ENCODE peak calls at places on chromosomes 2 and 18, in eight cellular contexts. C is OCI-LY7, Y is body of pancreas, W is mammary epithelial cell, I is sigmoid colon, Q is upper lobe of right lung, F is cardiac muscle cell, J is heart left ventricle. V is an unnamed sample.

GRCh38 chr2:159506764-159507406 is 109.5 kb downstream of the BAZ2B start:
- DNase-seq in Q (no peak), W (peak; percentile 65), I (no peak), J (no peak), C (no peak), Y (no peak), F (no peak), V (no peak)

GRCh38 chr2:48120759-48121242 is 214.5 kb upstream of the FBXO11 start:
- DNase-seq in C (no peak), W (peak; percentile 72), Q (no peak), I (no peak), Y (no peak), J (no peak), F (no peak), V (no peak)

GRCh38 chr2:18957909-18958308 is 368.5 kb upstream of the NT5C1B start:
- DNase-seq in Q (no peak), C (no peak), J (no peak), W (no peak), I (no peak), F (no peak), Y (no peak), V (no peak)

GRCh38 chr2:172438064-172438421 is 10.7 kb downstream of the ITGA6 start:
- DNase-seq in I (no peak), W (peak; percentile 78), Y (no peak), J (no peak), C (no peak), F (no peak), Q (no peak), V (no peak)

GRCh38 chr2:127670957-127671290 is 4.4 kb downstream of the LIMS2 start:
- DNase-seq in Y (no peak), J (no peak), C (no peak), I (peak; percentile 66), Q (no peak), F (no peak), W (no peak), V (no peak)

GRCh38 chr2:8761529-8762164 is 75.8 kb downstream of the KIDINS220 start:
- DNase-seq in F (peak; percentile 65), I (no peak), Y (no peak), W (peak; percentile 7), C (peak; percentile 45), J (no peak), Q (no peak), V (peak; percentile 41)

GRCh38 chr2:25528173-25528572 is 145.2 kb downstream of the DTNB start:
- DNase-seq in J (no peak), W (peak; percentile 75), Y (no peak), Q (no peak), C (no peak), I (no peak), F (peak; percentile 62), V (peak; percentile 86)

GRCh38 chr18:9016819-9017169 is 85.7 kb upstream of the NDUFV2 start:
- DNase-seq in J (no peak), W (no peak), C (no peak), I (no peak), F (no peak), Y (no peak), Q (no peak), V (no peak)

GRCh38 chr2:848099-848498 is 102.5 kb upstream of the SNTG2 start:
- DNase-seq in C (no peak), Y (no peak), W (no peak), Q (no peak), I (no peak), J (no peak), F (no peak), V (no peak)

GRCh38 chr2:169069341-169069740 is at the start of gene DHRS9:
- DNase-seq in Y (no peak), W (peak; percentile 94), F (peak; percentile 80), C (no peak), I (no peak), Q (peak; percentile 63), J (no peak), V (peak; percentile 87)

GRCh38 chr2:179332903-179333302 is 68.3 kb upstream of the SESTD1 start:
- DNase-seq in Y (no peak), I (no peak), F (peak; percentile 56), Q (no peak), C (no peak), W (peak; percentile 55), J (no peak), V (peak; percentile 78)

GRCh38 chr2:96340493-96341414 is 5.2 kb downstream of the NCAPH start:
- DNase-seq in Q (no peak), F (no peak), Y (no peak), I (no peak), W (no peak), C (no peak), J (no peak), V (peak; percentile 76)

GRCh38 chr2:191350826-191351225 is 105.6 kb downstream of the MYO1B start:
- DNase-seq in W (peak; percentile 43), J (no peak), C (no peak), F (no peak), Y (no peak), Q (no peak), I (no peak), V (no peak)

GRCh38 chr18:79952457-79952995 is 1.1 kb upstream of the SLC66A2 start:
- DNase-seq in W (no peak), Q (no peak), C (no peak), F (no peak), J (no peak), Y (no peak), I (no peak), V (no peak)

GRCh38 chr18:79954791-79955190 is 3.3 kb upstream of the SLC66A2 start:
- DNase-seq in I (peak; percentile 46), C (no peak), Q (no peak), W (no peak), Y (peak; percentile 5), F (no peak), J (no peak), V (peak; percentile 11)

GRCh38 chr18:79952996-79953559 is 1.6 kb upstream of the SLC66A2 start:
- DNase-seq in C (no peak), I (peak; percentile 55), J (no peak), W (no peak), F (no peak), Q (no peak), Y (peak; percentile 12), V (peak; percentile 70)

GRCh38 chr18:79955302-79956075 is 4.0 kb upstream of the SLC66A2 start:
- DNase-seq in C (no peak), W (no peak), J (no peak), I (peak; percentile 53), F (no peak), Y (peak; percentile 3), Q (no peak), V (no peak)

GRCh38 chr18:79953921-79954651 is 2.6 kb upstream of the SLC66A2 start:
- DNase-seq in W (no peak), J (no peak), C (no peak), I (peak; percentile 26), F (no peak), Q (no peak), Y (peak; percentile 10), V (no peak)
- H3K9me3 ChIP-seq in W (no peaks in the 10 kb centered on the region), J (no peaks in the 10 kb centered on the region), C (no peaks in the 10 kb centered on the region), I (no peaks in the 10 kb centered on the region), F (no peaks in the 10 kb centered on the region), Q (no peaks in the 10 kb centered on the region), Y (no peaks in the 10 kb centered on the region), V (no peaks in the 10 kb centered on the region)

GRCh38 chr2:42106257-42106816 is 58.5 kb downstream of the PKDCC start:
- DNase-seq in I (no peak), W (no peak), F (no peak), Y (no peak), C (no peak), J (no peak), Q (no peak), V (no peak)
- H3K27ac ChIP-seq in I (peak overlapping the region; percentile 25), W (no peak overlapping the region), F (no peak overlapping the region), Y (no peak overlapping the region), C (peak overlapping the region; percentile 81), J (peak overlapping the region; percentile 51), Q (peak overlapping the region; percentile 74), V (no peak overlapping the region)

GRCh38 chr2:69770747-69771146 is 28.8 kb downstream of the ANXA4 start:
- DNase-seq in W (no peak), J (no peak), I (no peak), C (no peak), F (no peak), Y (no peak), Q (no peak), V (no peak)

GRCh38 chr2:69768217-69768616 is 26.3 kb downstream of the ANXA4 start:
- DNase-seq in W (no peak), J (no peak), I (no peak), Q (no peak), C (no peak), F (no peak), Y (no peak), V (no peak)

GRCh38 chr2:69768789-69769188 is 26.9 kb downstream of the ANXA4 start:
- DNase-seq in Y (no peak), W (no peak), Q (no peak), I (no peak), J (no peak), C (no peak), F (no peak), V (no peak)

GRCh38 chr2:69771461-69771860 is 29.5 kb downstream of the ANXA4 start:
- DNase-seq in C (no peak), W (no peak), I (no peak), Q (no peak), Y (no peak), F (no peak), J (no peak), V (no peak)

DNA sequence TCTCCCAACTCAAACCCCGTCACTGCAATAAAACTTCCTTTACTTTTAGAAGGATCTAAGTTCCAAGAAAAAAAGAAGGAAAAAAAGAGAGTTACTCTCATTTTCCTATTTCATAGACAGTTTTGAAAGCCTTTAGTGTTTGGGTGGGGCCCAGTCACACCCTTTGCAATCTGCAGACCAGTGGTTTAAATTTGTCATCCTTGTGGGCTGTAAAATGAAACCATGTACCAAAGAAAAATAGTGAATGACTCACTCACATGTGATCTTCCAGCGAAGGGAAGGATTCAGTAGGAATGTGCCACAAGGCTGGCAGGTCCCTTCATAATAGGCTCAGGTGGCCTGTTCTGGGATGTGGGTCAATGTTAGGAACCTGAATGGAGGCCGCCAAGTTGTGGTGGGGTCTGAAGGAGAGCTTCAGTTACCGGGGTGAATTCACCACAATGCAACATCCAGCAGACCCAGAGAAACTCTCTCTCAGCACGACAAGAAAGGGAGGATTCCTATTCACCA is 28.3 kb downstream of the ANXA4 start:
- DNase-seq in C (no peak), F (peak; percentile 68), Y (no peak), I (no peak), J (no peak), Q (no peak), W (peak; percentile 91), V (peak; percentile 74)
- H3K4me3 ChIP-seq in C (no peak overlapping the region), F (no peak overlapping the region), Y (no peak overlapping the region), I (no peak overlapping the region), J (no peak overlapping the region), Q (no peak overlapping the region), W (no peak overlapping the region), V (no peak overlapping the region)

GRCh38 chr18:76795981-76796380 is 26.4 kb upstream of the ZNF236 start:
- DNase-seq in I (no peak), F (no peak), Q (no peak), W (no peak), C (no peak), J (no peak), Y (no peak), V (no peak)

GRCh38 chr18:76791106-76791505 is 31.3 kb upstream of the ZNF236 start:
- DNase-seq in C (no peak), Q (no peak), F (no peak), I (no peak), W (no peak), Y (no peak), J (no peak), V (peak; percentile 79)

GRCh38 chr18:76788571-76789317 is 33.6 kb upstream of the ZNF236 start:
- DNase-seq in C (no peak), I (no peak), W (no peak), Y (no peak), Q (no peak), J (no peak), F (no peak), V (peak; percentile 27)

GRCh38 chr18:76791642-76792041 is 30.7 kb upstream of the ZNF236 start:
- DNase-seq in I (no peak), W (no peak), J (no peak), Y (no peak), Q (no peak), C (no peak), F (no peak), V (peak; percentile 41)
- H3K9me3 ChIP-seq in I (no peaks in the 10 kb centered on the region), W (peaks cover 3% of the 10 kb centered on the region), J (peaks cover 15% of the 10 kb centered on the region), Y (no peaks in the 10 kb centered on the region), Q (no peaks in the 10 kb centered on the region), C (no peaks in the 10 kb centered on the region), F (no peaks in the 10 kb centered on the region), V (no peaks in the 10 kb centered on the region)